ENCODE peak calls at places on chromosomes 7 and 10, in eight cellular contexts. N is PC-3, H is cardiac fibroblast, U is GM12865, J is kidney epithelial cell, Z is K562, G is colonic mucosa, V is left ventricle myocardium inferior. D is an unnamed sample.

GRCh38 chr10:34479520-34480179 is 335.4 kb downstream of the PARD3 start:
- DNase-seq in N (no peak), H (no peak), U (no peak), J (no peak), Z (no peak), G (peak; percentile 42), V (no peak), D (no peak)

GRCh38 chr10:93841930-93842329 is 51.8 kb upstream of the SLC35G1 start:
- DNase-seq in N (no peak), H (no peak), U (no peak), J (no peak), Z (no peak), G (no peak), V (no peak), D (no peak)

GRCh38 chr7:47941136-47941844 is 7.0 kb downstream of the PKD1L1 start:
- DNase-seq in N (peak; percentile 68), H (peak; percentile 92), U (no peak), J (no peak), Z (no peak), G (no peak), V (no peak), D (no peak)

GRCh38 chr10:14625210-14625621 is 149.5 kb downstream of the FAM107B start:
- DNase-seq in N (no peak), H (no peak), U (no peak), J (no peak), Z (no peak), G (no peak), V (no peak), D (no peak)

GRCh38 chr7:65509368-65510186 is 135.9 kb downstream of the ZNF92 start:
- DNase-seq in N (peak; percentile 1), H (no peak), U (no peak), J (no peak), Z (no peak), G (no peak), V (peak; percentile 7), D (no peak)

GRCh38 chr7:123769371-123769770 is 20.6 kb upstream of the WASL start:
- DNase-seq in N (peak; percentile 94), H (peak; percentile 86), U (no peak), J (no peak), Z (no peak), G (no peak), V (peak; percentile 15), D (no peak)

GRCh38 chr10:17128261-17128660 is 1.4 kb downstream of the CUBN start:
- DNase-seq in N (no peak), H (no peak), U (no peak), J (no peak), Z (no peak), G (no peak), V (no peak), D (no peak)

GRCh38 chr7:75614390-75614789 is 122.3 kb downstream of the SPDYE5 start:
- DNase-seq in N (no peak), H (no peak), U (no peak), J (no peak), Z (no peak), G (no peak), V (no peak), D (no peak)

GRCh38 chr10:124366343-124366742 is 52.4 kb downstream of the OAT start:
- DNase-seq in N (no peak), H (no peak), U (no peak), J (no peak), Z (no peak), G (no peak), V (no peak), D (no peak)

GRCh38 chr7:10918093-10918590 is 55.5 kb upstream of the PHF14 start:
- DNase-seq in N (no peak), H (no peak), U (no peak), J (no peak), Z (no peak), G (no peak), V (no peak), D (no peak)

GRCh38 chr10:75825656-75826055 is 394.2 kb downstream of the LRMDA start:
- DNase-seq in N (no peak), H (no peak), U (no peak), J (no peak), Z (no peak), G (no peak), V (no peak), D (no peak)

GRCh38 chr10:79502561-79503309 is 9.6 kb upstream of the EIF5AL1 start:
- DNase-seq in N (peak; percentile 96), H (peak; percentile 29), U (no peak), J (no peak), Z (no peak), G (no peak), V (no peak), D (no peak)

GRCh38 chr7:27115161-27116018 is 12.9 kb upstream of the HOXA2 start:
- DNase-seq in N (peak; percentile 95), H (no peak), U (no peak), J (peak; percentile 76), Z (no peak), G (peak; percentile 81), V (no peak), D (peak; percentile 65)

GRCh38 chr10:22322663-22323160 is 1.8 kb downstream of the BMI1 start:
- DNase-seq in N (peak; percentile 11), H (no peak), U (no peak), J (no peak), Z (no peak), G (no peak), V (no peak), D (no peak)

GRCh38 chr10:110006358-110007170 is 1.2 kb upstream of the ADD3 start:
- DNase-seq in N (no peak), H (peak; percentile 86), U (no peak), J (peak; percentile 38), Z (peak; percentile 18), G (peak; percentile 67), V (peak; percentile 75), D (no peak)

GRCh38 chr7:121286742-121287699 is 41.8 kb upstream of the WNT16 start:
- DNase-seq in N (peak; percentile 64), H (no peak), U (no peak), J (peak; percentile 44), Z (no peak), G (no peak), V (no peak), D (no peak)

GRCh38 chr7:128867842-128868623 is 5.4 kb downstream of the ATP6V1F start:
- DNase-seq in N (no peak), H (no peak), U (no peak), J (no peak), Z (no peak), G (peak; percentile 48), V (no peak), D (no peak)

GRCh38 chr10:25707976-25708671 is 225.9 kb upstream of the MYO3A start:
- DNase-seq in N (no peak), H (no peak), U (no peak), J (no peak), Z (no peak), G (no peak), V (no peak), D (no peak)

GRCh38 chr10:130618636-130619035 is 482.4 kb downstream of the GLRX3 start:
- DNase-seq in N (peak; percentile 6), H (no peak), U (no peak), J (no peak), Z (no peak), G (no peak), V (no peak), D (no peak)

GRCh38 chr7:150801242-150801945 is 825 bp downstream of the TMEM176A start:
- DNase-seq in N (no peak), H (no peak), U (no peak), J (no peak), Z (no peak), G (no peak), V (no peak), D (no peak)

DNA sequence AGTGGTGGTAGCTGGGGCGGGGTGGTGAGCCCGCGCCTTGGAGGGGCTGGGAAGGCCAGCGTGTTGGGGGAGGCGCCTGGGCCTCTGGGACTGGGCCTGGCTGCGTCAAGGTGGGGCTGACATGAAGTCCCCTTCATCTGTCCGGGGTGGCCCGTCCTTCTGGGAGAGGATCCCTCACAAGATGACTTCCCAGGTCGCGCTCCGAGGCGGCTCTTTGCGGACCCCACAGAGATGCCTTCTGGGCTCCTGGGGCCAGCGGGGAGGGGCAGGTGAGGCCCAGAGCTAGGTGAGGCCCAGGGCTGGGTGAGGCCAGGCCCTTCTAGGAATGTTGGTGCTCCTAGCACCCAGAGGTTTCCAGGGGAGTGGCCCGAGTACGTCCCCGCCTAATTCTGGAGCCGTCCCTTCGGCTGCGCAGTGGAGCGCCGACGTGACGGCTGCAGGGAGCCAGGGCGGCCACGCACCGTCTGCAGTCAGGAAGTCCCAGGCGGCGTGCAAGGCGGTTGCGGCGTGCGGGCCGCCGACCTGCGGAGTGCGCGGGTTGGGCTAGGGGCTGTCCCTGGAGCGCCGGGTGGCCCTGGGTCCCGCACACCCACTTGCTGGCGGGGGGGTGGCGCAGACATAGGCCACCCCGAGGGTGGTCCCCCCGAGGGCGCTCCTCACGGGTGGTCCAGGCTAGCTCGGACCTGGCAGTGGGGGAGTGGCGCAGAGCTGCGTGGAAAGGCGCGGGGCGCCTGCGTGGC is 58.3 kb upstream of the NUPR2 start:
- DNase-seq in N (no peak), H (no peak), U (no peak), J (no peak), Z (no peak), G (no peak), V (no peak), D (no peak)
- H3K4me3 ChIP-seq in N (no peak overlapping the region), H (no peak overlapping the region), U (no peak overlapping the region), J (peak overlapping the region; percentile 0), Z (no peak overlapping the region), G (no peak overlapping the region), V (peak overlapping the region; percentile 65), D (peak overlapping the region; percentile 21)

DNA sequence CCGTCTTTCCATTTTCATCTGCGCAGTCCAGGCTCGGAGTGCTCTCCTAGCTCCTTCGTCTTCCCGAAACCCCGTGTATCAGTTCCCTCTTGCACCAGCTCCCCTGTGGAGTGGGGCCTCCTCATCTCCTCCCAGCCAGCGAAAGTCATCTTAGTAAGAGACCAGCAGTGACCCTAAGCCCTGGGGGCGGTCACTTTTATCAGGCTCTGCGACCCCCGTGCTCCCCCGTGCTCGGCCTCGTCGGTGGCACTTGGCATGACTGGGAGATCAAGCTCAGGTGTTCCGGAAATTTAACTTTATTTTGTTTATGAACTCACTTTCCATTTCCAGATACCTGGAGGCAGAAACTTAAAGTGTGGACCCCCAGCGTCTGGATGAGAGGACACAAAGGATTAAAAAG is 574 bp upstream of the ECHDC3 start:
- DNase-seq in N (no peak), H (no peak), U (no peak), J (no peak), Z (no peak), G (no peak), V (no peak), D (no peak)
- H3K4me3 ChIP-seq in N (no peak overlapping the region), H (peak overlapping the region; percentile 44), U (peak overlapping the region; percentile 44), J (peak overlapping the region; percentile 46), Z (no peak overlapping the region), G (peak overlapping the region; percentile 70), V (peak overlapping the region; percentile 76), D (peak overlapping the region; percentile 61)

GRCh38 chr10:70482982-70483760 is 4.6 kb downstream of the PALD1 start:
- DNase-seq in N (no peak), H (no peak), U (no peak), J (no peak), Z (no peak), G (no peak), V (no peak), D (no peak)
- H3K4me3 ChIP-seq in N (no peak overlapping the region), H (no peak overlapping the region), U (no peak overlapping the region), J (no peak overlapping the region), Z (no peak overlapping the region), G (no peak overlapping the region), V (no peak overlapping the region), D (no peak overlapping the region)

DNA sequence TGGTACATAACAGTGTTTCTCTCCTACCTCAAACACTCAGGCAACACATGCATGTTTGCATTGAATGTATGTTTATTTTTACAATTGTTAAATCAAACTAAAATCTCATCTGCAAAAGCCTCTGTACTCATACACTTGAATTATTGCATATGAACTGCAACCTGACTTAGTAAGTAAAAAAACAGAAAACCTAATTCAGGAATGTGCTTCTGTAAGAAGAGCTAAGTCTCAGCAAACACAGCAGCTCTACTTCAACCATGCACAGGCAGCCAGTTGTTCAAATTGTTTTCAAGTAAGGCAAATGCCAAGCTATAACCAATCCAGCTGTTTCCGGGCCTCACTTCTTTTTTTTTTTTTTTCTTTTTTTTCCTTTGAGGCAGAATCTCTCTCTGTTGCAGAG is 93.6 kb upstream of the MALRD1 start:
- DNase-seq in N (no peak), H (no peak), U (no peak), J (no peak), Z (no peak), G (no peak), V (no peak), D (no peak)
- H3K4me3 ChIP-seq in N (no peak overlapping the region), H (no peak overlapping the region), U (no peak overlapping the region), J (no peak overlapping the region), Z (no peak overlapping the region), G (no peak overlapping the region), V (no peak overlapping the region), D (no peak overlapping the region)

D was measured in prostate gland.